ENCODE peak calls at places on chromosomes 16 and 17, in five cellular contexts. X is A549, M is Peyer's patch, T is breast epithelium, W is heart left ventricle. Z is an unnamed sample.

GRCh38 chr16:86590501-86591144 is 12.3 kb downstream of the FOXL1 start:
- DNase-seq in X (peak; percentile 84), M (no peak), T (no peak), W (no peak), Z (no peak)

GRCh38 chr17:78214706-78215061 is 631 bp downstream of the BIRC5 start:
- DNase-seq in X (no peak), M (no peak), T (no peak), W (no peak), Z (no peak)

GRCh38 chr16:15950167-15950854 is 895 bp downstream of the ABCC1 start:
- DNase-seq in X (no peak), M (peak; percentile 58), T (no peak), W (no peak), Z (no peak)

GRCh38 chr17:42843358-42843934 is 934 bp upstream of the AOC2 start:
- DNase-seq in X (peak; percentile 82), M (peak; percentile 74), T (no peak), W (no peak), Z (no peak)

GRCh38 chr16:19879241-19879792 is 5.3 kb downstream of the GPRC5B start:
- DNase-seq in X (peak; percentile 24), M (no peak), T (no peak), W (no peak), Z (no peak)

GRCh38 chr16:70508752-70509151 is 14.6 kb downstream of the COG4 start:
- DNase-seq in X (no peak), M (no peak), T (no peak), W (no peak), Z (no peak)

GRCh38 chr16:75106351-75107274 is 10.0 kb downstream of the LDHD start:
- DNase-seq in X (no peak), M (peak; percentile 42), T (no peak), W (no peak), Z (no peak)

GRCh38 chr17:35740997-35741931 is 9.8 kb downstream of the RASL10B start:
- DNase-seq in X (no peak), M (no peak), T (no peak), W (no peak), Z (no peak)

GRCh38 chr17:13114601-13115024 is 96.8 kb upstream of the ELAC2 start:
- DNase-seq in X (peak; percentile 47), M (no peak), T (no peak), W (no peak), Z (peak; percentile 28)

GRCh38 chr17:47188799-47189731 is at the start of gene CDC27:
- DNase-seq in X (peak; percentile 98), M (peak; percentile 100), T (peak; percentile 99), W (peak; percentile 99), Z (peak; percentile 99)

GRCh38 chr16:31143889-31144148 is 6.0 kb downstream of the PRSS36 start:
- DNase-seq in X (no peak), M (no peak), T (no peak), W (no peak), Z (no peak)

GRCh38 chr16:80500116-80500859 is 40.5 kb upstream of the DYNLRB2 start:
- DNase-seq in X (no peak), M (no peak), T (no peak), W (no peak), Z (no peak)

GRCh38 chr16:11156401-11156800 is 99.6 kb downstream of the SOCS1 start:
- DNase-seq in X (no peak), M (no peak), T (no peak), W (no peak), Z (no peak)

GRCh38 chr17:44004761-44005526 is 522 bp downstream of the NAGS start:
- DNase-seq in X (no peak), M (peak; percentile 85), T (no peak), W (peak; percentile 70), Z (peak; percentile 89)

GRCh38 chr16:75550211-75550662 is 5.8 kb downstream of the TMEM231 start:
- DNase-seq in X (peak; percentile 61), M (peak; percentile 81), T (no peak), W (no peak), Z (peak; percentile 41)

GRCh38 chr17:56808503-56808902 is 25.2 kb downstream of the C17orf67 start:
- DNase-seq in X (no peak), M (no peak), T (no peak), W (no peak), Z (no peak)

GRCh38 chr16:11498683-11499082 is 88.0 kb downstream of the LITAF start:
- DNase-seq in X (no peak), M (no peak), T (no peak), W (no peak), Z (no peak)

GRCh38 chr16:324201-324450 is 28.4 kb downstream of the AXIN1 start:
- DNase-seq in X (no peak), M (no peak), T (no peak), W (no peak), Z (no peak)

GRCh38 chr17:4125552-4125951 is 17.3 kb downstream of the ZZEF1 start:
- DNase-seq in X (no peak), M (no peak), T (no peak), W (no peak), Z (no peak)

GRCh38 chr17:76921340-76922036 is 53.3 kb downstream of the MGAT5B start:
- DNase-seq in X (no peak), M (no peak), T (no peak), W (peak; percentile 20), Z (peak; percentile 45)

GRCh38 chr17:34542700-34543336 is 36.6 kb upstream of the TMEM132E start:
- DNase-seq in X (peak; percentile 30), M (peak; percentile 73), T (no peak), W (no peak), Z (peak; percentile 30)

DNA sequence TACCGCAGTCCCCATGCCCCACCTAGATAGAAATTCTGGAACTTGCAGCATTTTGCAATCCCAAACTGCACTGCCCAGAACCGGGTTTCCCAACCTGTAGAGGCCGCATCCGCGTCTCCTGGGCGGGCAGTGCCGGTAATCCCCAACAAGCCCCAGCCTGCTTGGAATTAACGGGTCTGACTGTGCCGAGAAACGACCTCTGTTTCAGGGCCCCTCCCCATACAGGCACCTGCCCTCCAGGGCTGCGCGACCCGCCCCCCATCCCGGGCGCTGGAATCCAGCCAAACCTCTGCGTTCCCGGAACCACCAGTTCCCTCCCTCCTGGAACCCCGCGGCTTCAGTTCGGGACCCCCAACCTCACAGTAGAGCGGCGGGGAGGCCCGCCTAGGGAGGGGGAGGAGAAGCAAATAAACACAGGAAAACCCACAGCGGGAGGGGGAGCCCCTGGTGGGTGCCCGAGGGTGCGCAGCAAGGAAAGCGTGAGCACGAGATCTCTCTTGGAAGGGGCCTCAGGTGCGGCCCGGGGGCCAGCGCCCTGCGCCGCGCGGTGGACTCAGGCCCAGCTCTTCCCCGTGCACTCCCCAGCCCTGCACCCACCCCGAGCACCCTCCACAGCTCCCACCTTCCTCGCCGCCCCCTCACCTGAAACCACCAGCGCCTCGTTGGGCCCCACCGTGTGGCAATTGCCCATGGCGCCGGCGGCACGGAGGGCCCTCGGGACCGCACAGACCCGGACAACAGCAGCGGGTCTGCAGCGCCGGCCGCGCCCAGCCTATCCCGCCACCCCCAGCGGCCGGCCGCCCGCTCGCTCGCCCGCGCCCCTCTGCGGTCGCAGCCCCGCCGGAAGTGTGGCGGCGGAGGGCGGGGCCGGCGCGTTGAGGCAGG is at the start of gene FLOT2:
- DNase-seq in X (peak; percentile 36), M (peak; percentile 86), T (no peak), W (peak; percentile 82), Z (peak; percentile 86)
- TF ChIP-seq POLR2A in X (peak; percentile 78), M (peak; percentile 51), T (peak; percentile 9), W (no peak), Z (peak; percentile 62)

GRCh38 chr17:8062807-8063483 is 24.1 kb downstream of the ALOX15B start:
- DNase-seq in X (no peak), M (no peak), T (no peak), W (no peak), Z (no peak)
- H3K4me3 ChIP-seq in X (no peak overlapping the region), M (peak overlapping the region; percentile 26), T (peak overlapping the region; percentile 13), W (no peak overlapping the region), Z (no peak overlapping the region)

DNA sequence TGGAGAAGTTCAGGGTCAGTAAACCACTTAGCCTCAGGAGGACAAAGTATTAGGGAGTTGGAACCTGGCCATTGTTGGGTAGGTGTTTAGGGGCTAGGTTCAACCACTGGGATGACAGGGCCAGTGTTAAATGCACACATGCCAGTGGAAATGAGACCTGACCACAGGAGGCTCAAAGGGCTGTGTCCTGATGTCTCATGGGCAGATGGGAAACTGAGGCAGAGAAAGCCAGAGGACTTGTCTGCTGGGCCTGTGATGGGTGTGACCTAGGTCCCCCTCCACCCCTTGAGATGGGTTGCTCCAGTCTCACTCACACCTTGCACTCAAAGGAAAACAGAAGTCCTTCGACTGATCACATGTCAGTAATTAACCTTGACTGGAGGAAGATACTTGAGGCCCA is 16.0 kb downstream of the CPNE2 start:
- DNase-seq in X (no peak), M (no peak), T (no peak), W (no peak), Z (no peak)
- TF ChIP-seq POLR2A in X (no peak), M (no peak), T (no peak), W (no peak), Z (no peak)

GRCh38 chr17:5583426-5584382 is 605 bp downstream of the NLRP1 start:
- DNase-seq in X (no peak), M (no peak), T (no peak), W (peak; percentile 70), Z (peak; percentile 65)
- H3K4me3 ChIP-seq in X (no peak overlapping the region), M (peak overlapping the region; percentile 57), T (peak overlapping the region; percentile 56), W (peak overlapping the region; percentile 36), Z (peak overlapping the region; percentile 44)

GRCh38 chr17:17560167-17560566 is 31.3 kb downstream of the PEMT start:
- DNase-seq in X (no peak), M (no peak), T (no peak), W (no peak), Z (no peak)

GRCh38 chr17:17563530-17563929 is 28.0 kb downstream of the PEMT start:
- DNase-seq in X (no peak), M (peak; percentile 56), T (no peak), W (no peak), Z (no peak)

GRCh38 chr17:17562145-17562529 is 29.4 kb downstream of the PEMT start:
- DNase-seq in X (no peak), M (no peak), T (no peak), W (no peak), Z (no peak)

GRCh38 chr17:17560975-17561374 is 30.5 kb downstream of the PEMT start:
- DNase-seq in X (no peak), M (no peak), T (no peak), W (no peak), Z (no peak)

DNA sequence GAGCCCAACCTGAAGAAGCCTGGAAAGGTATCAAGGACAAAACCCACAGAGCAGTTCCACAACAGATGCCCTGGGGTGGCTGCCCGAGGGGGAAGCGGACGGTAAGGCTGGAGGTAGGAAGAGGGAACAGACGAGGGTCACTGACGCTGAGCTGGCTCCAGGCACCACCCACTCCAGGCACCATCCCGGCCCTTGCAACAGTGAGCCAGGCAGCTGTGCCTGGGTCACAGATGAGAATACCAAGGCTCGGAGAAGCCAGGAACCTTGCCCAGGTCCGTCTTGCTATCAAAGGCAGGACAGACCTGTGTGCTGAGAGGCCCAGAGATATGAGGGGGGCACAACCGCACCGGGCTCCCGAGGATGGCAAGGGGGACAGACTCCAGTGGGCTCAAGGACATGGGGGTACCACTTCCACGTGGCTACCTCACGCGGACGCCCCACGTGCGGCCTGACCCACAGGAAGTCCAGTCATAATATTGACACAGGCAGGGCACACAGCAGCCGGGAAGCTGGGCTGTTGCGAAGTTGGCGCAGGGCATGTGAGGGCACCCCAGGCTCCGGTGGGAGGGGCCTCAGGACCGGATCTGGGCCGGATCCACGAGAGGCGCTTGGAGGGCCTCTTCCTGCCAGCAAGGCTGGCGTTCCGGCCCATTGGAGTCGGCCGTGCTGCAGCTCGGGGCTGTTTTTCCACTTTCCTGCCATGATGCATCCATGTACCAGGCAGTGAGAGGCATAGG is 29.9 kb downstream of the PEMT start:
- DNase-seq in X (no peak), M (peak; percentile 64), T (peak; percentile 91), W (no peak), Z (peak; percentile 91)
- TF ChIP-seq POLR2A in X (no peak), M (no peak), T (no peak), W (no peak), Z (no peak)

Z was measured in upper lobe of left lung.